ENCODE peak calls at places on chromosomes 2 and 18, in seven cellular contexts. N is GM12878, W is HCT116, F is Panc1, X is SK-N-SH, S is HepG2, Z is H1. J is an unnamed sample.

GRCh38 chr2:45028276-45028675 is 19.0 kb upstream of the SIX2 start:
- DNase-seq in Z (no peak), S (no peak), F (no peak), W (no peak), X (no peak), N (no peak), J (no peak)

GRCh38 chr18:6747646-6748045 is 18.1 kb downstream of the ARHGAP28 start:
- DNase-seq in N (no peak), S (no peak), Z (no peak), F (no peak), W (no peak), X (no peak), J (no peak)

GRCh38 chr2:109206569-109207145 is 77.7 kb downstream of the SH3RF3 start:
- DNase-seq in F (no peak), N (no peak), S (no peak), Z (no peak), W (no peak), X (no peak), J (no peak)

GRCh38 chr2:214649440-214650205 is 159.9 kb downstream of the BARD1 start:
- DNase-seq in X (no peak), S (no peak), W (no peak), F (no peak), Z (no peak), N (no peak), J (no peak)

GRCh38 chr18:7545734-7546133 is 21.4 kb upstream of the PTPRM start:
- DNase-seq in S (no peak), W (no peak), X (no peak), N (no peak), Z (no peak), F (no peak), J (no peak)

GRCh38 chr2:56981554-56981953 is 797.8 kb downstream of the CCDC85A start:
- DNase-seq in Z (no peak), X (no peak), S (no peak), W (no peak), F (no peak), N (no peak), J (no peak)

GRCh38 chr2:84393829-84394228 is 65.3 kb downstream of the SUCLG1 start:
- DNase-seq in W (no peak), S (no peak), N (no peak), X (no peak), F (no peak), Z (no peak), J (no peak)

GRCh38 chr2:206211657-206212255 is 52.1 kb downstream of the EEF1B2 start:
- DNase-seq in S (no peak), X (no peak), W (no peak), F (no peak), N (no peak), Z (no peak), J (no peak)

GRCh38 chr2:200624660-200625059 is 38.8 kb downstream of the AOX1 start:
- DNase-seq in Z (no peak), X (no peak), N (no peak), W (no peak), S (peak), F (no peak), J (no peak)

GRCh38 chr18:27202771-27203170 is 17.7 kb upstream of the CHST9 start:
- DNase-seq in S (no peak), Z (no peak), W (no peak), F (no peak), X (no peak), N (no peak), J (no peak)

GRCh38 chr2:36965751-36966369 is 476 bp downstream of the STRN start:
- DNase-seq in F (no peak), X (peak), Z (peak), W (no peak), S (no peak), N (no peak), J (peak)

GRCh38 chr2:110770696-110771425 is 38.5 kb downstream of the ACOXL start:
- DNase-seq in Z (no peak), S (no peak), W (no peak), F (no peak), X (peak), N (no peak), J (no peak)

GRCh38 chr2:201847483-201847882 is 41.1 kb downstream of the CDK15 start:
- DNase-seq in X (no peak), F (no peak), Z (no peak), N (no peak), W (no peak), S (no peak), J (no peak)

GRCh38 chr18:62937065-62937464 is 221.7 kb downstream of the PHLPP1 start:
- DNase-seq in W (no peak), N (no peak), F (no peak), S (no peak), X (no peak), Z (no peak), J (no peak)

GRCh38 chr2:69559696-69560482 is 83.7 kb downstream of the AAK1 start:
- DNase-seq in S (peak), N (no peak), Z (peak), W (peak), F (peak), X (peak), J (peak)

GRCh38 chr2:222568866-222569265 is 87.0 kb downstream of the FARSB start:
- DNase-seq in X (no peak), F (no peak), W (no peak), Z (no peak), N (no peak), S (no peak), J (no peak)

GRCh38 chr2:121635371-121635770 is 13.9 kb downstream of the CLASP1 start:
- DNase-seq in F (no peak), S (no peak), W (no peak), Z (no peak), X (no peak), N (no peak), J (no peak)

GRCh38 chr18:52190195-52190594 is 149.8 kb upstream of the DCC start:
- DNase-seq in F (no peak), W (no peak), N (peak), X (no peak), S (no peak), Z (no peak), J (no peak)

GRCh38 chr2:164933751-164934189 is 21.6 kb downstream of the SLC38A11 start:
- DNase-seq in Z (no peak), X (no peak), W (no peak), F (no peak), N (no peak), S (peak), J (no peak)

GRCh38 chr2:134846213-134846612 is 7.8 kb downstream of the ACMSD start:
- DNase-seq in W (no peak), S (no peak), Z (no peak), N (no peak), F (no peak), X (no peak), J (no peak)

GRCh38 chr2:123518387-123518786 is 506.7 kb upstream of the CNTNAP5 start:
- DNase-seq in Z (no peak), F (no peak), X (no peak), S (no peak), W (no peak), N (no peak), J (no peak)

GRCh38 chr2:112957511-112957910 is 20.3 kb upstream of the IL36G start:
- DNase-seq in S (no peak), Z (no peak), F (no peak), W (no peak), X (no peak), N (no peak), J (no peak)

GRCh38 chr2:144943986-144944385 is 424.1 kb upstream of the ZEB2 start:
- DNase-seq in X (no peak), F (no peak), S (no peak), N (no peak), W (no peak), Z (no peak), J (no peak)

DNA sequence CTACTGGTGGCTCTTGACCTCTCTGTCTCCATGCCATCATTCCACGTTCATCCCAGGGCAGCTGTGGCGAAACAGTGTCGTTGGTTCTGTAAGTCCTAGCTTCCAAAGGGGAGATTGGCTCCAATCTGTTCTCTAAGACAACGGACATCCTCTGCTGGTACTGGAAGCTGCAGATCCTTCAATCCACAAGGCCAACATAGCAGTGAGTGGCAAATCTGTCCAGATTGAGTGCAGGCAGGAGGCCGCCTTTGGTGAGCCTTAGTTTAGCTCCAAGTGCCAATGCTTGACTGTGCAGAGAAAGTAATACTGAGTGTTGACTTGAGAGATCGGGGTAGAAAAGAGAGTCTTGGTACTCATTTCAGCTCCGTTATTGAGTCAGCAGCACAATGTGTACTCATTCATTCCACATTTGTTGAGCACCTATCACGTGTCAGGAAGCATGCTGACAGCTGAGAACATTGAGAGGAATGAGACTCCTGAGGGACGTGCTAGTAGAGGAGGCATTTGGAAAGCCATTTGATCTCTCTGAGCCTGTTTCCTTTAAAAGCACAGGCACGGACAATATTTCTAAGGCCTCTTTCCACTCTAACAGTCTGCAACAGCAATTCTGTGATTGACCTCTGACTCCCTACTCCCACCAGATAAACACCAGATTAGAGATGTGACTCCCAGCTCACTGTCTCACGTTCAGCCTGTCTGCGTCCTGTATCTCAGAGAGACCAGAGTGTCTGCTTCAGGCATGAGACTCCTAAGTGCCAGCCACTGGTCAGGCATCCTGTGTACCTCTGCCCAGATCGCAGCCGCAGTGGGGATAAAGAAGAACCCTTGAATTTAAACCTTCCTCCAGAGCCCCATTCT is 306.0 kb downstream of the CLIP4 start:
- DNase-seq in X (peak), Z (no peak), W (no peak), S (no peak), N (no peak), F (no peak), J (no peak)
- TF ChIP-seq SIN3A in X (no peak), Z (no peak), W (no peak), S (no peak), N (no peak), F (no peak), J (no peak)

GRCh38 chr2:238863231-238863630 is 15.3 kb downstream of the TWIST2 start:
- DNase-seq in F (no peak), N (no peak), X (no peak), Z (no peak), W (no peak), S (no peak), J (no peak)

GRCh38 chr2:238865744-238866355 is 18.0 kb downstream of the TWIST2 start:
- DNase-seq in Z (no peak), S (no peak), W (no peak), F (no peak), N (no peak), X (no peak), J (no peak)

GRCh38 chr2:238865015-238865719 is 17.3 kb downstream of the TWIST2 start:
- DNase-seq in X (no peak), W (no peak), S (no peak), Z (no peak), F (no peak), N (no peak), J (no peak)

GRCh38 chr2:238863749-238864206 is 15.9 kb downstream of the TWIST2 start:
- DNase-seq in F (no peak), Z (no peak), X (no peak), N (no peak), S (no peak), W (no peak), J (no peak)

GRCh38 chr2:238864207-238865014 is 16.5 kb downstream of the TWIST2 start:
- DNase-seq in F (peak), N (no peak), Z (peak), S (peak), X (no peak), W (peak), J (peak)
- TF ChIP-seq SIN3A in F (no peak), N (no peak), Z (no peak), S (peak), X (peak), W (no peak), J (no peak)

GRCh38 chr2:107001081-107001480 is 115.1 kb upstream of the ST6GAL2 start:
- DNase-seq in F (no peak), X (no peak), S (no peak), N (no peak), W (no peak), Z (no peak), J (no peak)

GRCh38 chr2:106991866-106992265 is 105.9 kb upstream of the ST6GAL2 start:
- DNase-seq in Z (no peak), X (no peak), S (no peak), W (no peak), F (no peak), N (no peak), J (no peak)

GRCh38 chr2:106995560-106995959 is 109.6 kb upstream of the ST6GAL2 start:
- DNase-seq in S (no peak), N (no peak), W (no peak), F (no peak), Z (no peak), X (no peak), J (no peak)

GRCh38 chr2:106997204-106997603 is 111.2 kb upstream of the ST6GAL2 start:
- DNase-seq in N (no peak), X (no peak), Z (no peak), S (no peak), W (no peak), F (no peak), J (no peak)

GRCh38 chr2:106996136-106996769 is 110.3 kb upstream of the ST6GAL2 start:
- DNase-seq in N (no peak), F (no peak), X (no peak), S (no peak), Z (no peak), W (no peak), J (no peak)
- TF ChIP-seq SIN3A in N (no peak), F (no peak), X (no peak), S (no peak), Z (no peak), W (no peak), J (no peak)

GRCh38 chr2:3597567-3597966 is 2.7 kb downstream of the COLEC11 start:
- DNase-seq in X (no peak), F (no peak), S (no peak), N (no peak), W (no peak), Z (no peak), J (no peak)
- TF ChIP-seq SIN3A in X (no peak), F (no peak), S (no peak), N (no peak), W (no peak), Z (no peak), J (no peak)

DNA sequence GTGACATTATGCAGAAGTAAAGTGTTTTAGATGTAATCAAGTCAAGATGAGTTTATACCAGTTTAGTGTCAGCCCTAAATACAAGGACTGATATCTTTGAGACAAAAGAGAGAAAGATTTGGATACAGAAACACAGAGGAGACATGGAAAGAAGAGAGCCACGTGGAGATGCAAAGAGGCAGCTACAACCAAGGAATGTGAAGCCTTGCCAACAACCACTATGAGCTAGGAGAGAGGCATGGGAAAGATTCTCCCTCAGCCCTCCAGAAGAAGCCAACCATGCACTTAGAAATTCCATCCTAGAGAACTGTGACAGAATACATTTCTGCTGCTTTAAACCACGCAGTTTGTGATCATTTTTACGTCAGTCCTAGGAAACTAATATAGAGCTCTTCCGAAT is 217.2 kb downstream of the DOK6 start:
- DNase-seq in W (no peak), F (no peak), S (no peak), X (no peak), Z (no peak), N (no peak), J (no peak)
- TF ChIP-seq SIN3A in W (no peak), F (no peak), S (no peak), X (no peak), Z (no peak), N (no peak), J (no peak)

DNA sequence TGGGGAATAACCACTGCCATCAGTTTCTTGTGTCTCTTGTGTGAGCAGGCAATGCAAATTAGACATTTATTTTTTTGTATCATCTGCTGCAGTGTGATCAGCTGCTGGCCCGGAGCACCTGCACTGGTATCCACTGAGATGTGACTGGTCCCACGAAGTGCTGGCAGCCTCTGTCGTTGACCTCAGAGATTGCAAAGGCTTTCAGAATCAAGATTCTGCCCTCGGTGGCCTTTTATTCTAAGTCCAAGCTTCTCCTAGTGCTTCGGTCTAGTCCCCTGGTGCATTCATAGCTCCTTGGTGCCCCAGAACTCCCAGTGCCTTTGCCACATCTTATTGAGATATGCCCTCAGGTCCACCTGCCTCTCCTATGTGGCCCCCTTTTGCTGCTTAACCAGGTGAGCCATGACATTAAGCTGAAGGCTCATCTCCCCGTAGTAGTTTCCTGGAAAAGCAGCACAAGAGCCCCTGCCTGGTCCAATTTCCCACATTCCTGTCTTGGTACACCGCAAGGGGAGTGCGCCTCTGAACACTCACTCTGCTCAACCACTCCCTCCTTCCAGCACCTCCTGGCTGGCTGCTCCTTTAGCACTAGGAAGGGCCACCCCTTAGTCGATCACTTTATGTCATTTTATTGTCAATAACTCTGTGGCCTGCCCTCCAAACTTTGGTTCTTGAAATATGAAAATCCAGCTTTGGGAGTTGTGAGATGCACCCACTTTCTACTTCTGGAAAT is 27.1 kb upstream of the MARCO start:
- DNase-seq in F (no peak), X (no peak), W (no peak), Z (no peak), S (no peak), N (no peak), J (no peak)
- TF ChIP-seq SIN3A in F (no peak), X (no peak), W (no peak), Z (no peak), S (no peak), N (no peak), J (no peak)

J was measured in K562.